ENCODE peak calls at places on chromosomes 11 and 22, in eight cellular contexts. One of them, this sample, is unnamed.

GRCh38 chr11:126495281-126495680 is 139.8 kb downstream of the ST3GAL4 start:
- DNase-seq in A549: no peak
- DNase-seq in GM12878: no peak
- DNase-seq in HepG2: no peak
- DNase-seq in HCT116: no peak
- DNase-seq in endothelial cell of umbilical vein: no peak
- DNase-seq in H1: no peak
- DNase-seq in SK-N-SH: no peak
- DNase-seq in this sample: no peak

GRCh38 chr11:15038963-15039362 is 34.4 kb upstream of the CALCB start:
- DNase-seq in A549: no peak
- DNase-seq in GM12878: no peak
- DNase-seq in HepG2: no peak
- DNase-seq in HCT116: peak; percentile 31
- DNase-seq in endothelial cell of umbilical vein: no peak
- DNase-seq in H1: no peak
- DNase-seq in SK-N-SH: peak; percentile 21
- DNase-seq in this sample: peak; percentile 4

GRCh38 chr22:23180893-23181762 is 819 bp downstream of the BCR start:
- DNase-seq in A549: no peak
- DNase-seq in GM12878: no peak
- DNase-seq in HepG2: no peak
- DNase-seq in HCT116: no peak
- DNase-seq in endothelial cell of umbilical vein: peak; percentile 28
- DNase-seq in H1: no peak
- DNase-seq in SK-N-SH: peak; percentile 62
- DNase-seq in this sample: peak; percentile 40

GRCh38 chr11:46537121-46537520 is 56.7 kb downstream of the AMBRA1 start:
- DNase-seq in A549: no peak
- DNase-seq in GM12878: no peak
- DNase-seq in HepG2: no peak
- DNase-seq in HCT116: no peak
- DNase-seq in endothelial cell of umbilical vein: no peak
- DNase-seq in H1: no peak
- DNase-seq in SK-N-SH: no peak
- DNase-seq in this sample: peak; percentile 42

GRCh38 chr11:69131644-69132300 is 24.0 kb upstream of the SMIM38 start:
- DNase-seq in A549: peak; percentile 68
- DNase-seq in GM12878: no peak
- DNase-seq in HepG2: peak; percentile 80
- DNase-seq in HCT116: peak; percentile 66
- DNase-seq in endothelial cell of umbilical vein: peak; percentile 69
- DNase-seq in H1: peak; percentile 89
- DNase-seq in SK-N-SH: peak; percentile 70
- DNase-seq in this sample: no peak

GRCh38 chr11:44269369-44270351 is 40.3 kb downstream of the ALX4 start:
- DNase-seq in A549: no peak
- DNase-seq in GM12878: no peak
- DNase-seq in HepG2: no peak
- DNase-seq in HCT116: no peak
- DNase-seq in endothelial cell of umbilical vein: peak; percentile 79
- DNase-seq in H1: no peak
- DNase-seq in SK-N-SH: no peak
- DNase-seq in this sample: no peak

GRCh38 chr11:43360361-43361032 is 1.8 kb downstream of the TTC17 start:
- DNase-seq in A549: no peak
- DNase-seq in GM12878: no peak
- DNase-seq in HepG2: peak; percentile 13
- DNase-seq in HCT116: no peak
- DNase-seq in endothelial cell of umbilical vein: no peak
- DNase-seq in H1: no peak
- DNase-seq in SK-N-SH: no peak
- DNase-seq in this sample: peak; percentile 62

GRCh38 chr11:77107950-77108349 is 5.3 kb downstream of the OMP start:
- DNase-seq in A549: peak; percentile 43
- DNase-seq in GM12878: no peak
- DNase-seq in HepG2: peak; percentile 60
- DNase-seq in HCT116: peak; percentile 36
- DNase-seq in endothelial cell of umbilical vein: peak; percentile 60
- DNase-seq in H1: no peak
- DNase-seq in SK-N-SH: no peak
- DNase-seq in this sample: no peak

GRCh38 chr11:33633251-33634003 is 67.2 kb downstream of the C11orf91 start:
- DNase-seq in A549: peak; percentile 80
- DNase-seq in GM12878: no peak
- DNase-seq in HepG2: peak; percentile 82
- DNase-seq in HCT116: peak; percentile 98
- DNase-seq in endothelial cell of umbilical vein: no peak
- DNase-seq in H1: no peak
- DNase-seq in SK-N-SH: no peak
- DNase-seq in this sample: no peak

GRCh38 chr11:8063319-8063718 is 17.7 kb upstream of the TUB start:
- DNase-seq in A549: no peak
- DNase-seq in GM12878: no peak
- DNase-seq in HepG2: no peak
- DNase-seq in HCT116: no peak
- DNase-seq in endothelial cell of umbilical vein: no peak
- DNase-seq in H1: no peak
- DNase-seq in SK-N-SH: no peak
- DNase-seq in this sample: no peak

GRCh38 chr11:109960831-109961230 is 132.4 kb upstream of the ZC3H12C start:
- DNase-seq in A549: no peak
- DNase-seq in GM12878: no peak
- DNase-seq in HepG2: no peak
- DNase-seq in HCT116: no peak
- DNase-seq in endothelial cell of umbilical vein: no peak
- DNase-seq in H1: no peak
- DNase-seq in SK-N-SH: no peak
- DNase-seq in this sample: no peak

GRCh38 chr11:18265949-18266348 is at the start of gene SAA1:
- DNase-seq in A549: no peak
- DNase-seq in GM12878: no peak
- DNase-seq in HepG2: no peak
- DNase-seq in HCT116: no peak
- DNase-seq in endothelial cell of umbilical vein: no peak
- DNase-seq in H1: no peak
- DNase-seq in SK-N-SH: no peak
- DNase-seq in this sample: no peak

GRCh38 chr11:82722236-82722635 is 11.4 kb downstream of the FAM181B start:
- DNase-seq in A549: no peak
- DNase-seq in GM12878: no peak
- DNase-seq in HepG2: no peak
- DNase-seq in HCT116: no peak
- DNase-seq in endothelial cell of umbilical vein: no peak
- DNase-seq in H1: no peak
- DNase-seq in SK-N-SH: no peak
- DNase-seq in this sample: no peak

GRCh38 chr11:62948765-62949320 is 27.7 kb upstream of the CHRM1 start:
- DNase-seq in A549: no peak
- DNase-seq in GM12878: no peak
- DNase-seq in HepG2: no peak
- DNase-seq in HCT116: no peak
- DNase-seq in endothelial cell of umbilical vein: no peak
- DNase-seq in H1: no peak
- DNase-seq in SK-N-SH: no peak
- DNase-seq in this sample: no peak

GRCh38 chr22:48658871-48659270 is 1168.8 kb downstream of the BRD1 start:
- DNase-seq in A549: no peak
- DNase-seq in GM12878: no peak
- DNase-seq in HepG2: no peak
- DNase-seq in HCT116: no peak
- DNase-seq in endothelial cell of umbilical vein: no peak
- DNase-seq in H1: no peak
- DNase-seq in SK-N-SH: no peak
- DNase-seq in this sample: no peak

GRCh38 chr11:468493-468892 is 18.4 kb downstream of the PTDSS2 start:
- DNase-seq in A549: no peak
- DNase-seq in GM12878: no peak
- DNase-seq in HepG2: no peak
- DNase-seq in HCT116: no peak
- DNase-seq in endothelial cell of umbilical vein: no peak
- DNase-seq in H1: no peak
- DNase-seq in SK-N-SH: no peak
- DNase-seq in this sample: no peak
- TF ChIP-seq MAX in A549: no peak
- TF ChIP-seq MAX in GM12878: no peak
- TF ChIP-seq MAX in HepG2: no peak
- TF ChIP-seq MAX in HCT116: no peak
- TF ChIP-seq MAX in endothelial cell of umbilical vein: no peak
- TF ChIP-seq MAX in H1: no peak
- TF ChIP-seq MAX in SK-N-SH: no peak
- TF ChIP-seq MAX in this sample: no peak

GRCh38 chr11:80103149-80103859 is 662.5 kb upstream of the TENM4 start:
- DNase-seq in A549: no peak
- DNase-seq in GM12878: no peak
- DNase-seq in HepG2: peak; percentile 15
- DNase-seq in HCT116: no peak
- DNase-seq in endothelial cell of umbilical vein: no peak
- DNase-seq in H1: no peak
- DNase-seq in SK-N-SH: no peak
- DNase-seq in this sample: no peak

GRCh38 chr11:80107415-80107814 is 666.6 kb upstream of the TENM4 start:
- DNase-seq in A549: no peak
- DNase-seq in GM12878: no peak
- DNase-seq in HepG2: no peak
- DNase-seq in HCT116: no peak
- DNase-seq in endothelial cell of umbilical vein: no peak
- DNase-seq in H1: no peak
- DNase-seq in SK-N-SH: no peak
- DNase-seq in this sample: no peak

GRCh38 chr11:80109031-80109430 is 668.2 kb upstream of the TENM4 start:
- DNase-seq in A549: no peak
- DNase-seq in GM12878: no peak
- DNase-seq in HepG2: no peak
- DNase-seq in HCT116: no peak
- DNase-seq in endothelial cell of umbilical vein: no peak
- DNase-seq in H1: no peak
- DNase-seq in SK-N-SH: no peak
- DNase-seq in this sample: no peak

GRCh38 chr11:80109652-80110051 is 668.8 kb upstream of the TENM4 start:
- DNase-seq in A549: no peak
- DNase-seq in GM12878: no peak
- DNase-seq in HepG2: no peak
- DNase-seq in HCT116: no peak
- DNase-seq in endothelial cell of umbilical vein: no peak
- DNase-seq in H1: no peak
- DNase-seq in SK-N-SH: no peak
- DNase-seq in this sample: no peak

GRCh38 chr11:80104196-80104595 is 663.4 kb upstream of the TENM4 start:
- DNase-seq in A549: no peak
- DNase-seq in GM12878: no peak
- DNase-seq in HepG2: no peak
- DNase-seq in HCT116: no peak
- DNase-seq in endothelial cell of umbilical vein: no peak
- DNase-seq in H1: no peak
- DNase-seq in SK-N-SH: no peak
- DNase-seq in this sample: no peak
- TF ChIP-seq CTCF in A549: no peak
- TF ChIP-seq CTCF in GM12878: no peak
- TF ChIP-seq CTCF in HepG2: no peak
- TF ChIP-seq CTCF in HCT116: no peak
- TF ChIP-seq CTCF in endothelial cell of umbilical vein: no peak
- TF ChIP-seq CTCF in H1: no peak
- TF ChIP-seq CTCF in SK-N-SH: no peak
- TF ChIP-seq CTCF in this sample: no peak

DNA sequence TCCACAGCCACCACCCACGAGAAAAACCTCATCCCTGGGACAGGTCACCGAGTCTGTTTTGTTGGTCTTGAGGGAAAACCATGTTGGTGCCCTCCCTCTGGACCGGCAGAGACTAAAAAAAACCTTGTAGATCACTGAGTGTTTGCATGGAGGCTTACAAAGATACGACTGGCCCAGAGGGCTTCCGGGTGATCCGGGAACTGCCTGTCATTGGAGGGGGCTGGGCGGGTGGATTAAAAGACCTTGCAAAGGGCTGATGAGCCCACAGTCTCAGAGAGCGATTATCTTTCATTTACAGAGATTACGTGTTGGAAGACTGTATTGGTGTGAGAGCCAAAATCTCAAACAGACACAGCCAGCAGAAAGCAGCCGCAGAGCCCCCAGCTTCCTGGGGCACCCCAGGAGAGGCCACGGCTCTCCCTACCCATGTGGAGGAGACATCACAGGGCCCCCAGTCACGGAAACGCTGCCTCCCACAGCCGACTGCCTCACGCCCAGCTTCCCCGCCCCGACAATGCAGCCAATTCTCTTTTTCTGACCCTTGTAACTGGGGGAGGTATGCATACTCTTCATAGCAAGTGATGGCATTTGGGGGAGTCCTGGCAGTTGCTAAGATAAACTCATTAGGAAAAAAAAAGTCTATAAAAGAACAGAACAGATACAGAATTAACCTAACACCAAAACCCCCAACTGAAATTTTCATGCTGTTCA is 426.4 kb downstream of the CTTN start:
- DNase-seq in A549: no peak
- DNase-seq in GM12878: no peak
- DNase-seq in HepG2: no peak
- DNase-seq in HCT116: no peak
- DNase-seq in endothelial cell of umbilical vein: no peak
- DNase-seq in H1: no peak
- DNase-seq in SK-N-SH: peak; percentile 47
- DNase-seq in this sample: no peak
- H3K4me3 ChIP-seq in A549: no peak overlapping the region
- H3K4me3 ChIP-seq in GM12878: no peak overlapping the region
- H3K4me3 ChIP-seq in HepG2: no peak overlapping the region
- H3K4me3 ChIP-seq in HCT116: no peak overlapping the region
- H3K4me3 ChIP-seq in endothelial cell of umbilical vein: no peak overlapping the region
- H3K4me3 ChIP-seq in H1: no peak overlapping the region
- H3K4me3 ChIP-seq in SK-N-SH: no peak overlapping the region
- H3K4me3 ChIP-seq in this sample: no peak overlapping the region

GRCh38 chr22:28989912-28990311 is 71.7 kb downstream of the C22orf31 start:
- DNase-seq in A549: no peak
- DNase-seq in GM12878: no peak
- DNase-seq in HepG2: no peak
- DNase-seq in HCT116: no peak
- DNase-seq in endothelial cell of umbilical vein: no peak
- DNase-seq in H1: no peak
- DNase-seq in SK-N-SH: no peak
- DNase-seq in this sample: no peak

GRCh38 chr22:28989484-28989883 is 72.1 kb downstream of the C22orf31 start:
- DNase-seq in A549: no peak
- DNase-seq in GM12878: no peak
- DNase-seq in HepG2: no peak
- DNase-seq in HCT116: no peak
- DNase-seq in endothelial cell of umbilical vein: no peak
- DNase-seq in H1: no peak
- DNase-seq in SK-N-SH: no peak
- DNase-seq in this sample: peak; percentile 27

GRCh38 chr22:28994522-28994921 is 67.1 kb downstream of the C22orf31 start:
- DNase-seq in A549: no peak
- DNase-seq in GM12878: no peak
- DNase-seq in HepG2: no peak
- DNase-seq in HCT116: no peak
- DNase-seq in endothelial cell of umbilical vein: no peak
- DNase-seq in H1: no peak
- DNase-seq in SK-N-SH: no peak
- DNase-seq in this sample: no peak

GRCh38 chr22:28995551-28995950 is 66.1 kb downstream of the C22orf31 start:
- DNase-seq in A549: no peak
- DNase-seq in GM12878: no peak
- DNase-seq in HepG2: no peak
- DNase-seq in HCT116: no peak
- DNase-seq in endothelial cell of umbilical vein: no peak
- DNase-seq in H1: no peak
- DNase-seq in SK-N-SH: no peak
- DNase-seq in this sample: no peak

GRCh38 chr22:28992565-28993326 is 68.9 kb downstream of the C22orf31 start:
- DNase-seq in A549: no peak
- DNase-seq in GM12878: no peak
- DNase-seq in HepG2: no peak
- DNase-seq in HCT116: no peak
- DNase-seq in endothelial cell of umbilical vein: no peak
- DNase-seq in H1: no peak
- DNase-seq in SK-N-SH: no peak
- DNase-seq in this sample: no peak
- TF ChIP-seq MAX in A549: no peak
- TF ChIP-seq MAX in GM12878: no peak
- TF ChIP-seq MAX in HepG2: no peak
- TF ChIP-seq MAX in HCT116: no peak
- TF ChIP-seq MAX in endothelial cell of umbilical vein: no peak
- TF ChIP-seq MAX in H1: no peak
- TF ChIP-seq MAX in SK-N-SH: no peak
- TF ChIP-seq MAX in this sample: no peak

This sample was measured in NB4.